ENCODE peak calls at places on chromosomes 4 and X, in eight cellular contexts. D, U, W, F, N, R, X and C are unnamed samples.

GRCh38 chr4:186191266-186192067 is at the start of gene CYP4V2:
- DNase-seq in W (peak), X (peak), F (no peak), R (peak), N (peak), D (peak), U (peak), C (no peak)

GRCh38 chr4:94390804-94391410 is 48.3 kb upstream of the HPGDS start:
- DNase-seq in X (peak), D (peak), N (no peak), R (no peak), W (no peak), U (peak), F (no peak), C (no peak)

GRCh38 chr4:44210750-44211149 is 237.9 kb downstream of the KCTD8 start:
- DNase-seq in W (no peak), D (no peak), U (no peak), F (no peak), N (no peak), R (no peak), X (no peak), C (no peak)

GRCh38 chrX:43958529-43958928 is 14.7 kb downstream of the NDP start:
- DNase-seq in N (no peak), F (peak), R (no peak), U (peak), W (no peak), D (peak), X (peak), C (no peak)

GRCh38 chr4:122360754-122361153 is 18.1 kb upstream of the ADAD1 start:
- DNase-seq in W (no peak), X (peak), F (no peak), D (no peak), N (no peak), R (no peak), U (no peak), C (no peak)

GRCh38 chrX:9482408-9482807 is 17.6 kb downstream of the TBL1X start:
- DNase-seq in D (no peak), R (no peak), F (no peak), W (no peak), X (no peak), U (no peak), N (no peak), C (no peak)

GRCh38 chrX:96729053-96729452 is 44.4 kb downstream of the DIAPH2 start:
- DNase-seq in U (no peak), D (no peak), N (no peak), R (no peak), X (no peak), F (no peak), W (no peak), C (no peak)

GRCh38 chr4:31097999-31098398 is 377.8 kb downstream of the PCDH7 start:
- DNase-seq in U (no peak), F (no peak), W (no peak), D (no peak), R (no peak), N (no peak), X (no peak), C (no peak)

GRCh38 chrX:30887721-30888120 is 1.3 kb downstream of the TAB3 start:
- DNase-seq in F (no peak), R (no peak), D (no peak), U (no peak), W (no peak), X (no peak), N (no peak), C (no peak)

GRCh38 chr4:45453258-45453841 is 670.5 kb downstream of the GABRG1 start:
- DNase-seq in R (no peak), W (no peak), N (no peak), F (no peak), X (peak), D (no peak), U (peak), C (peak)
- TF ChIP-seq CTCF in R (no peak), W (peak), N (no peak), F (no peak), X (peak), D (peak), U (peak), C (peak)

GRCh38 chrX:100424012-100424411 is 13.9 kb upstream of the PCDH19 start:
- DNase-seq in U (no peak), X (no peak), W (no peak), F (no peak), D (no peak), R (no peak), N (no peak), C (no peak)
- H3K4me3 ChIP-seq in U (no peak), X (no peak), W (no peak), F (no peak), D (no peak), R (no peak), N (no peak), C (no peak)

DNA sequence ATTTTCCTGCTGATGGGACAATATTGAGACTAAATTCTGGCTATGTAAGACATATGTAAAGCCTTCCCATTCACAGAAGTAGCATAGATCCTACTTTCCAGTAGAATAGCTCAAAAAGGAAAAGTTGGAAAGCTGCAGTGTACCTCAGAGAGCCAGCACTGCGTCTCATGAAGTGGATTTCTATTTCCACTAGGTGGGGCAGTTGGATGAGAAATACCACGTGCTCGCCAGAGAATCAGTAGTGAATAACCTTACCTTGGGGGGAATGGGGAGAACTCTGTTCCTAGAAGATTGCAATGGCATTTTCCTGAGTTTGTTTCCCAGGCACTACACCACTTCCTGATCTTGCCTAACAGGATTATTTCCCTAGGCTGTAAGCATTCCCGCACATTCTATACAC is 907.1 kb downstream of the FSTL5 start:
- DNase-seq in R (no peak), W (no peak), U (no peak), D (no peak), N (no peak), F (no peak), X (no peak), C (no peak)
- TF ChIP-seq CTCF in R (no peak), W (no peak), U (peak), D (peak), N (no peak), F (peak), X (peak), C (peak)

DNA sequence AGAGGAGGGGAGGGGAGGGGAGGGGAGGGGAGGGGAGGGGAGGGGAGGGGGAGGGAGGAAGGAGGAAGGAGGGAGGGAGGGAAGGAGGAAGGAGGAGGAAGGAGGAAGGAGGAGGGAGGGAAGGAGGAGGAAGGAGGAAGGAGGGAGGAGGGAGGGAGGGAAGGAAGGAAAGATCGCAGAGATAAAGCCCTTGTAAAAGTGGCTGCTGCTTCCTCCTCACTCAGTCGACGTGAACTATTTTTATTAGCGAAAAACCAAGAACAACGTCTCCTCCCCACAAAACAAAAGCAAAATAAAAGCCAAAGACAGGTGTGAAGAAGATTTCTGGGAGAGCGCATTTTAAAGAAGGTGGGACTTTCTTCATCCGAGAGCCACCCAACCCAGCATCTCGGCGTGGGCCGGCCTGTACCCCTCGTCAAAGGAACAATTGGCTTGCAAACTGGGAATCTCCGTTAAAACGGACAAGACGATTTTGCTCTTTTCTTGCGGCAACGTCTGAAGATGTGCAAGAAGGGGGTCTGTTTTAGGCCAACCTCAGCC is 40.7 kb upstream of the ASMTL start:
- DNase-seq in X (no peak), R (no peak), U (no peak), F (no peak), N (no peak), D (no peak), W (no peak), C (no peak)
- H3K4me3 ChIP-seq in X (no peak), R (no peak), U (no peak), F (no peak), N (no peak), D (no peak), W (peak), C (no peak)

GRCh38 chrX:48826876-48827653 is 752 bp downstream of the ERAS start:
- DNase-seq in X (no peak), D (no peak), F (no peak), U (peak), N (no peak), R (no peak), W (no peak), C (no peak)
- TF ChIP-seq CTCF in X (no peak), D (no peak), F (no peak), U (no peak), N (no peak), R (no peak), W (no peak), C (no peak)

DNA sequence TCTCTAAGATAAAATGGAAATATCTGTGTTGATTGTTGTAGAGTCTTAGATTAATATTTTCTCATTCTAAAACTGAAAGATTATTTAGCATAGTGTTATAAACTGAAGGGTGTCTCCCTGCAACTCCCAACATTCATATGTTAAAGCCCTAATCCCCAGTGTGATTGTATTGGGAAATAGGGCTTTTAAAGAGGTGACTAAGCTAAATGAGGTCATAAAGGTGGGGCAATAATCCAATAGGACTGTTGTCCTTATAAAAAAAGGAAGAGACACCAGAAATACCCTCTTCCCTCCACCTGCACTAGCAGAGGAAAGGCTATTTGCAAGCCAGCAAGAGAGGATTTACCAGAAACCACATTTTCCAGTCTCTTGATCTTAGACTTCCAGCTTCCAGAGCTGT is 1626.4 kb downstream of the C4orf33 start:
- DNase-seq in X (no peak), R (no peak), W (no peak), U (no peak), F (no peak), D (no peak), N (no peak), C (no peak)
- H3K4me3 ChIP-seq in X (no peak), R (no peak), W (no peak), U (no peak), F (no peak), D (no peak), N (no peak), C (no peak)

GRCh38 chr4:71709961-71710360 is 73.9 kb downstream of the GC start:
- DNase-seq in D (no peak), N (no peak), F (no peak), R (no peak), W (no peak), U (no peak), X (no peak), C (no peak)
- TF ChIP-seq CTCF in D (peak), N (no peak), F (peak), R (no peak), W (no peak), U (no peak), X (no peak), C (peak)